ENCODE peak calls at places on chromosomes 4 and X, in seven cellular contexts. H is endodermal cell; X is pancreas; I is adrenal gland; T is A549; M is CD8-positive, alpha-beta memory T cell; F is SK-N-SH. A is an unnamed sample. For H3K4me1, the result is how much of the 10 kb centered on the place peaks cover.

GRCh38 chr4:141127884-141128283 is 5.4 kb downstream of the RNF150 start:
- DNase-seq in H (no peak), X (no peak), I (no peak), T (no peak), M (no peak), F (no peak), A (no peak)

GRCh38 chr4:40423735-40424134 is 88.6 kb downstream of the CHRNA9 start:
- DNase-seq in H (no peak), X (no peak), I (no peak), T (no peak), M (no peak), F (no peak), A (no peak)

GRCh38 chrX:68693481-68694410 is 46.3 kb downstream of the STARD8 start:
- DNase-seq in H (peak), X (peak), I (peak), T (no peak), M (no peak), F (peak), A (peak)

GRCh38 chr4:85861064-85861767 is 386.3 kb downstream of the ARHGAP24 start:
- DNase-seq in H (no peak), X (no peak), I (no peak), T (no peak), M (no peak), F (no peak), A (no peak)

GRCh38 chrX:136735604-136736003 is 45.1 kb downstream of the ARHGEF6 start:
- DNase-seq in H (no peak), X (no peak), I (no peak), T (no peak), M (no peak), F (no peak), A (no peak)

GRCh38 chr4:126956192-126956897 is 676.4 kb upstream of the INTU start:
- DNase-seq in H (no peak), X (no peak), I (no peak), T (no peak), M (no peak), F (no peak), A (no peak)

GRCh38 chrX:119398587-119398973 is 556 bp upstream of the SLC25A43 start:
- DNase-seq in H (no peak), X (no peak), I (no peak), T (no peak), M (no peak), F (no peak), A (no peak)

GRCh38 chr4:924107-925096 is 7.7 kb downstream of the GAK start:
- DNase-seq in H (peak), X (no peak), I (no peak), T (no peak), M (no peak), F (peak), A (no peak)

GRCh38 chrX:110125435-110125834 is 122.5 kb downstream of the TMEM164 start:
- DNase-seq in H (peak), X (no peak), I (no peak), T (no peak), M (no peak), F (peak), A (no peak)

GRCh38 chr4:159258889-159259560 is 156.1 kb downstream of the RAPGEF2 start:
- DNase-seq in H (no peak), X (no peak), I (no peak), T (no peak), M (no peak), F (no peak), A (no peak)

GRCh38 chrX:152913915-152914314 is 16.0 kb downstream of the ZNF185 start:
- DNase-seq in H (no peak), X (no peak), I (no peak), T (no peak), M (no peak), F (peak), A (no peak)

GRCh38 chr4:6095023-6095817 is 77.0 kb upstream of the C4orf50 start:
- DNase-seq in H (peak), X (no peak), I (no peak), T (no peak), M (no peak), F (no peak), A (no peak)

GRCh38 chr4:177596991-177597390 is 154.8 kb upstream of the AGA start:
- DNase-seq in H (no peak), X (no peak), I (no peak), T (no peak), M (no peak), F (no peak), A (no peak)

GRCh38 chr4:79823148-79823763 is 249.8 kb downstream of the ANTXR2 start:
- DNase-seq in H (no peak), X (no peak), I (no peak), T (no peak), M (no peak), F (no peak), A (no peak)

GRCh38 chr4:139763205-139763604 is 97.6 kb downstream of the MGST2 start:
- DNase-seq in H (peak), X (no peak), I (no peak), T (no peak), M (no peak), F (peak), A (no peak)

GRCh38 chr4:118221193-118221800 is 131.5 kb downstream of the PRSS12 start:
- DNase-seq in H (no peak), X (no peak), I (no peak), T (no peak), M (no peak), F (no peak), A (no peak)

GRCh38 chr4:25953740-25954139 is 39.7 kb downstream of the SMIM20 start:
- DNase-seq in H (peak), X (no peak), I (no peak), T (peak), M (no peak), F (no peak), A (no peak)

GRCh38 chr4:27096142-27096824 is 235.6 kb downstream of the STIM2 start:
- DNase-seq in H (peak), X (no peak), I (no peak), T (no peak), M (no peak), F (no peak), A (no peak)

GRCh38 chr4:55635760-55636621 is at the start of gene NMU:
- DNase-seq in H (peak), X (peak), I (no peak), T (no peak), M (peak), F (peak), A (peak)

GRCh38 chr4:42655248-42655647 is 1.7 kb downstream of the ATP8A1 start:
- DNase-seq in H (no peak), X (no peak), I (no peak), T (no peak), M (no peak), F (no peak), A (peak)
- H3K4me3 ChIP-seq in H (peak), X (peak), I (peak), T (no peak), M (peak), F (peak), A (peak)

GRCh38 chr4:168853770-168854169 is 156.3 kb downstream of the CBR4 start:
- DNase-seq in H (no peak), X (no peak), I (no peak), T (no peak), M (no peak), F (no peak), A (no peak)

GRCh38 chr4:168850016-168850415 is 160.0 kb downstream of the CBR4 start:
- DNase-seq in H (no peak), X (no peak), I (no peak), T (no peak), M (no peak), F (no peak), A (no peak)

GRCh38 chr4:168852387-168852786 is 157.7 kb downstream of the CBR4 start:
- DNase-seq in H (no peak), X (no peak), I (no peak), T (no peak), M (no peak), F (no peak), A (no peak)

GRCh38 chr4:168854216-168854921 is 155.7 kb downstream of the CBR4 start:
- DNase-seq in H (no peak), X (no peak), I (no peak), T (no peak), M (no peak), F (no peak), A (no peak)

DNA sequence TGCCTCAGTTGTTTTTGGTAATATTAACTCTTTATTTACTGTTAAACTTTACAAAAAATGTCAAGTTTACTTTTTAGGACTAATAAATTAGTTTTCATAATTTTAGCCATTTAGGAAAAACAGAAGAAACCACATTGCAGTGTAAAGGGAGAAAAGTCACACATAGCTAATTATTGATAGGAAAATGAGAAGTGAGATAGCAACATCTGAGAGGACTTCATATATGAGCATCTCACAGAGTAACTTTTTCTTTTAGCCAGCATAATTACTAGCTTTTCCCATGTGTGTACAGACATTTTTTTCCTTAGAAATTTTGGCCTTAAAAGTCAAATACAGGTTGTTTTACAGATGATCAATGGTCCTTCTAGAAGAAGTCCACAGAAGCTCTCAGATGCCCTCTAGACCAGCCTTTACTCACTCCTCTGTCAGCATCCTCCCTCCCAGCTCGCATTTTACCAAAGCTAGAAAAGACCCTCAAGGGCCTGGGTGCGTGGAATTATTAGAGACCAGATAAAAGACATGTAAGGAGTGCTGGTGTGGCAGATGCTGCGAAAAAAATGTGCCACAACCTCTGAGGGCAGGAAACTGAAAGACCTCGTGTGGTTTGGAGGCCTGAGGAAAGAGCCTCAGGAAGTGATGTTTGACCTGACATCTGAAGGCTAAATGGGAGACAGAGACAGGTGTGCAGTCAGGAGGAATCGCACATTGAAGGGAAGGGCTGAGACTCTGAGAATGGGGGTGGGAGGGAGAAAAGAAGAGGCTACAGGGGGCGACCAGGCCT is 156.9 kb downstream of the CBR4 start:
- DNase-seq in H (no peak), X (no peak), I (no peak), T (no peak), M (no peak), F (no peak), A (no peak)
- H3K4me1 ChIP-seq in H (under half), X (under half), I (half or more), T (under half), M (under half), F (under half), A (under half)

DNA sequence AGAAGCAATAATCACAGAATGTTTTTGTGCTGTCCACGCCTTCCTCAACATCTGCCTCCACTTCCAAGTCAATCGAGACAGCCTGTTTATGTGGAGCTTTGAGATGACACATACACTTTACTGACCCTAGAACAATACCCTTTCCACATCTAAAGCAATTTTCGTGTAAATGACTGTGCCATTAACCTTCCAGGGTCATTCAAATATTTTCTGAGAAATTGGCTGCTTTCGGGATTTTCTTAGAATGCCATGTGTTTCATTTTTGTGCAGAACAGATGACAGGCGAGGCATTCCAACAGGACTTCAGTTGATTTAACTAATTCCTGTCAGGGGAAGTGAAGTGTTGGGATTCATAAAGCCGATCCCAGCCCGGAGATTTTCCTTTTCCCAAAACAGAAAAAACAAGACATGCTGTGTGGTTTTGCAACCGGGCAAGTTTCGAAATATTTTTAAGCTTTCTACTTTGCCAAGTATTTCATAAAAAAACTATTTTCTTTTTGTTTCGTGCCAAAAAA is 73.9 kb downstream of the SORBS2 start:
- DNase-seq in H (no peak), X (no peak), I (peak), T (no peak), M (no peak), F (no peak), A (no peak)
- H3K4me3 ChIP-seq in H (no peak), X (no peak), I (peak), T (no peak), M (no peak), F (no peak), A (no peak)

GRCh38 chrX:56789518-56790070 is 60.6 kb downstream of the NBDY start:
- DNase-seq in H (no peak), X (no peak), I (no peak), T (no peak), M (no peak), F (no peak), A (no peak)

GRCh38 chrX:56786889-56787733 is 58.1 kb downstream of the NBDY start:
- DNase-seq in H (no peak), X (no peak), I (no peak), T (no peak), M (no peak), F (no peak), A (no peak)

GRCh38 chrX:56788229-56788628 is 59.2 kb downstream of the NBDY start:
- DNase-seq in H (no peak), X (no peak), I (no peak), T (no peak), M (no peak), F (no peak), A (no peak)

GRCh38 chrX:56787734-56788152 is 58.7 kb downstream of the NBDY start:
- DNase-seq in H (no peak), X (no peak), I (no peak), T (no peak), M (no peak), F (no peak), A (no peak)

GRCh38 chrX:56788717-56789122 is 59.7 kb downstream of the NBDY start:
- DNase-seq in H (no peak), X (no peak), I (peak), T (no peak), M (no peak), F (no peak), A (no peak)
- H3K4me1 ChIP-seq in H (under half), X (under half), I (under half), T (under half), M (under half), F (under half), A (under half)

A was measured in HAP-1.